ENCODE peak calls at places on chromosomes 11 and 22, in seven cellular contexts. T, G, E, S, M, F and L are unnamed samples.

GRCh38 chr11:18792827-18793226 is 1.2 kb upstream of the PTPN5 start:
- DNase-seq in M (no peak), F (no peak), E (no peak), S (no peak), G (no peak), T (no peak), L (no peak)

GRCh38 chr11:31492320-31492913 is 17.0 kb downstream of the IMMP1L start:
- DNase-seq in S (peak; percentile 41), E (no peak), M (no peak), G (no peak), T (no peak), F (no peak), L (no peak)

GRCh38 chr22:47188337-47189055 is 426.0 kb downstream of the TBC1D22A start:
- DNase-seq in T (no peak), F (no peak), M (no peak), E (peak; percentile 38), G (no peak), S (no peak), L (peak; percentile 55)

GRCh38 chr22:42202669-42203068 is 67.8 kb downstream of the TCF20 start:
- DNase-seq in T (no peak), E (no peak), F (no peak), M (no peak), G (peak; percentile 49), S (peak; percentile 38), L (no peak)

GRCh38 chr11:27976262-27976661 is 131.7 kb downstream of the KIF18A start:
- DNase-seq in T (no peak), G (no peak), E (no peak), S (peak; percentile 27), M (no peak), F (no peak), L (no peak)

GRCh38 chr11:113957016-113957415 is 17.9 kb upstream of the HTR3A start:
- DNase-seq in F (no peak), T (no peak), E (no peak), G (no peak), S (no peak), M (no peak), L (no peak)

GRCh38 chr22:37703906-37704305 is 7.1 kb downstream of the TRIOBP start:
- DNase-seq in S (no peak), T (no peak), M (no peak), G (no peak), F (no peak), E (no peak), L (no peak)

GRCh38 chr11:129938764-129939163 is 43.4 kb upstream of the NFRKB start:
- DNase-seq in T (no peak), F (no peak), E (no peak), S (no peak), M (no peak), G (no peak), L (no peak)

GRCh38 chr11:116148056-116148455 is 624.7 kb downstream of the BUD13 start:
- DNase-seq in G (no peak), F (no peak), T (no peak), E (no peak), S (no peak), M (no peak), L (no peak)

GRCh38 chr11:74932169-74932568 is 16.7 kb downstream of the XRRA1 start:
- DNase-seq in M (no peak), S (peak; percentile 66), F (no peak), E (no peak), T (no peak), G (no peak), L (no peak)